ENCODE peak calls at places on chromosomes 1 and 21, in eight cellular contexts. One of them, this sample, is unnamed.

GRCh38 chr1:234262007-234262753 is 111.1 kb upstream of the COA6 start:
- DNase-seq in naive thymus-derived CD4-positive, alpha-beta T cell: no peak
- DNase-seq in adipocyte: no peak
- DNase-seq in tibial artery: no peak
- DNase-seq in neuronal stem cell: no peak
- DNase-seq in colonic mucosa: no peak
- DNase-seq in left ventricle myocardium inferior: no peak
- DNase-seq in cardiac muscle cell: no peak
- DNase-seq in this sample: no peak

GRCh38 chr1:214446772-214447556 is 104.4 kb downstream of the PTPN14 start:
- DNase-seq in naive thymus-derived CD4-positive, alpha-beta T cell: no peak
- DNase-seq in adipocyte: peak
- DNase-seq in tibial artery: no peak
- DNase-seq in neuronal stem cell: no peak
- DNase-seq in colonic mucosa: no peak
- DNase-seq in left ventricle myocardium inferior: no peak
- DNase-seq in cardiac muscle cell: no peak
- DNase-seq in this sample: no peak

GRCh38 chr1:61872206-61872605 is 129.9 kb downstream of the PATJ start:
- DNase-seq in naive thymus-derived CD4-positive, alpha-beta T cell: no peak
- DNase-seq in adipocyte: no peak
- DNase-seq in tibial artery: no peak
- DNase-seq in neuronal stem cell: no peak
- DNase-seq in colonic mucosa: no peak
- DNase-seq in left ventricle myocardium inferior: no peak
- DNase-seq in cardiac muscle cell: no peak
- DNase-seq in this sample: no peak

GRCh38 chr1:91687452-91687851 is 186.8 kb downstream of the CDC7 start:
- DNase-seq in naive thymus-derived CD4-positive, alpha-beta T cell: no peak
- DNase-seq in adipocyte: peak
- DNase-seq in tibial artery: no peak
- DNase-seq in neuronal stem cell: no peak
- DNase-seq in colonic mucosa: no peak
- DNase-seq in left ventricle myocardium inferior: no peak
- DNase-seq in cardiac muscle cell: no peak
- DNase-seq in this sample: peak

GRCh38 chr1:74505133-74505532 is 7.3 kb downstream of the LRRC53 start:
- DNase-seq in naive thymus-derived CD4-positive, alpha-beta T cell: no peak
- DNase-seq in adipocyte: no peak
- DNase-seq in tibial artery: no peak
- DNase-seq in neuronal stem cell: peak
- DNase-seq in colonic mucosa: no peak
- DNase-seq in left ventricle myocardium inferior: no peak
- DNase-seq in cardiac muscle cell: no peak
- DNase-seq in this sample: no peak

GRCh38 chr1:82343381-82343780 is 542.6 kb downstream of the ADGRL2 start:
- DNase-seq in naive thymus-derived CD4-positive, alpha-beta T cell: no peak
- DNase-seq in adipocyte: peak
- DNase-seq in tibial artery: no peak
- DNase-seq in neuronal stem cell: no peak
- DNase-seq in colonic mucosa: no peak
- DNase-seq in left ventricle myocardium inferior: no peak
- DNase-seq in cardiac muscle cell: no peak
- DNase-seq in this sample: no peak

GRCh38 chr1:94096797-94097549 is 24.0 kb downstream of the ABCA4 start:
- DNase-seq in naive thymus-derived CD4-positive, alpha-beta T cell: no peak
- DNase-seq in adipocyte: peak
- DNase-seq in tibial artery: no peak
- DNase-seq in neuronal stem cell: no peak
- DNase-seq in colonic mucosa: no peak
- DNase-seq in left ventricle myocardium inferior: peak
- DNase-seq in cardiac muscle cell: no peak
- DNase-seq in this sample: no peak

GRCh38 chr1:53470155-53470554 is 11.0 kb downstream of the DMRTB1 start:
- DNase-seq in naive thymus-derived CD4-positive, alpha-beta T cell: no peak
- DNase-seq in adipocyte: peak
- DNase-seq in tibial artery: peak
- DNase-seq in neuronal stem cell: peak
- DNase-seq in colonic mucosa: peak
- DNase-seq in left ventricle myocardium inferior: peak
- DNase-seq in cardiac muscle cell: peak
- DNase-seq in this sample: no peak

GRCh38 chr1:232470711-232471110 is 159.2 kb downstream of the SIPA1L2 start:
- DNase-seq in naive thymus-derived CD4-positive, alpha-beta T cell: no peak
- DNase-seq in adipocyte: no peak
- DNase-seq in tibial artery: no peak
- DNase-seq in neuronal stem cell: no peak
- DNase-seq in colonic mucosa: no peak
- DNase-seq in left ventricle myocardium inferior: no peak
- DNase-seq in cardiac muscle cell: no peak
- DNase-seq in this sample: no peak

GRCh38 chr1:221939598-221939997 is 197.7 kb upstream of the DUSP10 start:
- DNase-seq in naive thymus-derived CD4-positive, alpha-beta T cell: no peak
- DNase-seq in adipocyte: no peak
- DNase-seq in tibial artery: no peak
- DNase-seq in neuronal stem cell: no peak
- DNase-seq in colonic mucosa: no peak
- DNase-seq in left ventricle myocardium inferior: no peak
- DNase-seq in cardiac muscle cell: no peak
- DNase-seq in this sample: peak

GRCh38 chr1:95780836-95781235 is 546.8 kb downstream of the RWDD3 start:
- DNase-seq in naive thymus-derived CD4-positive, alpha-beta T cell: no peak
- DNase-seq in adipocyte: no peak
- DNase-seq in tibial artery: no peak
- DNase-seq in neuronal stem cell: peak
- DNase-seq in colonic mucosa: no peak
- DNase-seq in left ventricle myocardium inferior: no peak
- DNase-seq in cardiac muscle cell: no peak
- DNase-seq in this sample: no peak

DNA sequence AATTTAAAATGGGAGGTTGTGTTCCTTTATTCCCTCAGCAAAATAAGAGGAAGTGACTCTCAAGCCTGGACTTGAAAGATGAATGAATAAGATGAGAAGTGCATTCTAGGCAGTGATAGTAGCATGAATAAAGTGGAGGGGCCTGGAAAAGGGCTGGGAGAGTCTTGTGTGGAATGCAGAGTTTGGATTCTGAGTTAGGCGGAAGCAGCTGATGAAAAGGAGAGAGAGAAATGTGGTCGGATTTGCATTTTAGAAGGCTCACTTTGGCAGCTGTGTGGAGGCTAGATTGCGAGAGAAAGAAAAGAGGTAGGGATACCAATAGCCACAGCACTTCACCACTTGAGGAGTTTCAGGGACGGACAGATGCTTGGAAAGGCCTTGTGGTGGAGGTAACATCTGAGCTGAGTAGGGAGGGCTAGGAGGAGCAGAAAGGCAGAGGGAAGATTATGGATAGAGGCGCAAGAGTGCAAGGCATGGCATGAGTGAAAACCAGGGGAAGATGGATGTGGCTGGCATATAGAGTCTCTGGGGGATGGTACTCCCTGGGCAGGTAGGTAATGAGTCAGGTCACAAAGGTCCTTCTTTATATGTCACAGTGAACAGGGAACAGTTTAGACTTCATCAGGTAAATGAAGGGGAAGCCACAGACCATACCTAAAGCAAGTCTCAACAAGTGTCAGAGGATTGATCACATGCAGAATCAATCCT is 59.6 kb downstream of the ST3GAL3 start:
- DNase-seq in naive thymus-derived CD4-positive, alpha-beta T cell: no peak
- DNase-seq in adipocyte: no peak
- DNase-seq in tibial artery: no peak
- DNase-seq in neuronal stem cell: no peak
- DNase-seq in colonic mucosa: no peak
- DNase-seq in left ventricle myocardium inferior: no peak
- DNase-seq in cardiac muscle cell: peak
- DNase-seq in this sample: no peak
- H3K4me3 ChIP-seq in naive thymus-derived CD4-positive, alpha-beta T cell: no peak
- H3K4me3 ChIP-seq in adipocyte: no peak
- H3K4me3 ChIP-seq in tibial artery: no peak
- H3K4me3 ChIP-seq in neuronal stem cell: peak
- H3K4me3 ChIP-seq in colonic mucosa: no peak
- H3K4me3 ChIP-seq in left ventricle myocardium inferior: no peak
- H3K4me3 ChIP-seq in cardiac muscle cell: no peak
- H3K4me3 ChIP-seq in this sample: no peak

DNA sequence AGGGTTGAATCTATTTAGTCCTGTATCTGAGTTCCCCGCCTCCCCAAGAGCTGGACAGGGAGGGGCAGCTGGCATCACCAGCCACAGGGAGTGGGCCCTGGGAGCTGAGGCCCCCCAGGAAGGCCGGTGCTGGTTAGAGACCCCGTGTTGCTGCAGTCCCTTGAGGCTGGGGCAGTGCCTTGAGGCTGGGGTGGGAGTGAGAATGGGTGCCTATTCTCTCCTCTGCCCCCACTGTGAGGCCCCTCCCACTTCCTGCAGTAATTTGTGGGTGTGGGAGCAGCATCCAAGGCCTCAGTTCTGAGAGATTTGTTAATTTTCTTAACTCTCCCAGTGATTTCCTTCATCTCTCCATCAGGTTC is 2.5 kb upstream of the TRAPPC3 start:
- DNase-seq in naive thymus-derived CD4-positive, alpha-beta T cell: peak
- DNase-seq in adipocyte: peak
- DNase-seq in tibial artery: no peak
- DNase-seq in neuronal stem cell: no peak
- DNase-seq in colonic mucosa: peak
- DNase-seq in left ventricle myocardium inferior: no peak
- DNase-seq in cardiac muscle cell: no peak
- DNase-seq in this sample: no peak
- H3K4me3 ChIP-seq in naive thymus-derived CD4-positive, alpha-beta T cell: peak
- H3K4me3 ChIP-seq in adipocyte: peak
- H3K4me3 ChIP-seq in tibial artery: no peak
- H3K4me3 ChIP-seq in neuronal stem cell: no peak
- H3K4me3 ChIP-seq in colonic mucosa: no peak
- H3K4me3 ChIP-seq in left ventricle myocardium inferior: no peak
- H3K4me3 ChIP-seq in cardiac muscle cell: no peak
- H3K4me3 ChIP-seq in this sample: no peak

GRCh38 chr1:181061891-181062777 is 26.4 kb upstream of the IER5 start:
- DNase-seq in naive thymus-derived CD4-positive, alpha-beta T cell: no peak
- DNase-seq in adipocyte: no peak
- DNase-seq in tibial artery: no peak
- DNase-seq in neuronal stem cell: no peak
- DNase-seq in colonic mucosa: no peak
- DNase-seq in left ventricle myocardium inferior: peak
- DNase-seq in cardiac muscle cell: no peak
- DNase-seq in this sample: no peak
- H3K4me3 ChIP-seq in naive thymus-derived CD4-positive, alpha-beta T cell: peak
- H3K4me3 ChIP-seq in adipocyte: no peak
- H3K4me3 ChIP-seq in tibial artery: no peak
- H3K4me3 ChIP-seq in neuronal stem cell: no peak
- H3K4me3 ChIP-seq in colonic mucosa: no peak
- H3K4me3 ChIP-seq in left ventricle myocardium inferior: no peak
- H3K4me3 ChIP-seq in cardiac muscle cell: no peak
- H3K4me3 ChIP-seq in this sample: no peak

GRCh38 chr1:11284784-11285183 is 11.8 kb downstream of the UBIAD1 start:
- DNase-seq in naive thymus-derived CD4-positive, alpha-beta T cell: no peak
- DNase-seq in adipocyte: no peak
- DNase-seq in tibial artery: no peak
- DNase-seq in neuronal stem cell: no peak
- DNase-seq in colonic mucosa: no peak
- DNase-seq in left ventricle myocardium inferior: no peak
- DNase-seq in cardiac muscle cell: no peak
- DNase-seq in this sample: no peak

GRCh38 chr1:11283148-11283547 is 10.2 kb downstream of the UBIAD1 start:
- DNase-seq in naive thymus-derived CD4-positive, alpha-beta T cell: no peak
- DNase-seq in adipocyte: no peak
- DNase-seq in tibial artery: no peak
- DNase-seq in neuronal stem cell: no peak
- DNase-seq in colonic mucosa: no peak
- DNase-seq in left ventricle myocardium inferior: no peak
- DNase-seq in cardiac muscle cell: no peak
- DNase-seq in this sample: no peak

GRCh38 chr1:11286735-11287410 is 13.9 kb downstream of the UBIAD1 start:
- DNase-seq in naive thymus-derived CD4-positive, alpha-beta T cell: no peak
- DNase-seq in adipocyte: peak
- DNase-seq in tibial artery: no peak
- DNase-seq in neuronal stem cell: peak
- DNase-seq in colonic mucosa: no peak
- DNase-seq in left ventricle myocardium inferior: no peak
- DNase-seq in cardiac muscle cell: no peak
- DNase-seq in this sample: no peak

GRCh38 chr1:11289064-11289463 is 16.1 kb downstream of the UBIAD1 start:
- DNase-seq in naive thymus-derived CD4-positive, alpha-beta T cell: no peak
- DNase-seq in adipocyte: no peak
- DNase-seq in tibial artery: no peak
- DNase-seq in neuronal stem cell: no peak
- DNase-seq in colonic mucosa: no peak
- DNase-seq in left ventricle myocardium inferior: no peak
- DNase-seq in cardiac muscle cell: peak
- DNase-seq in this sample: no peak

GRCh38 chr1:11285883-11286734 is 13.1 kb downstream of the UBIAD1 start:
- DNase-seq in naive thymus-derived CD4-positive, alpha-beta T cell: no peak
- DNase-seq in adipocyte: peak
- DNase-seq in tibial artery: no peak
- DNase-seq in neuronal stem cell: no peak
- DNase-seq in colonic mucosa: no peak
- DNase-seq in left ventricle myocardium inferior: no peak
- DNase-seq in cardiac muscle cell: peak
- DNase-seq in this sample: no peak
- H3K4me3 ChIP-seq in naive thymus-derived CD4-positive, alpha-beta T cell: no peak
- H3K4me3 ChIP-seq in adipocyte: peak
- H3K4me3 ChIP-seq in tibial artery: no peak
- H3K4me3 ChIP-seq in neuronal stem cell: no peak
- H3K4me3 ChIP-seq in colonic mucosa: no peak
- H3K4me3 ChIP-seq in left ventricle myocardium inferior: no peak
- H3K4me3 ChIP-seq in cardiac muscle cell: no peak
- H3K4me3 ChIP-seq in this sample: no peak

DNA sequence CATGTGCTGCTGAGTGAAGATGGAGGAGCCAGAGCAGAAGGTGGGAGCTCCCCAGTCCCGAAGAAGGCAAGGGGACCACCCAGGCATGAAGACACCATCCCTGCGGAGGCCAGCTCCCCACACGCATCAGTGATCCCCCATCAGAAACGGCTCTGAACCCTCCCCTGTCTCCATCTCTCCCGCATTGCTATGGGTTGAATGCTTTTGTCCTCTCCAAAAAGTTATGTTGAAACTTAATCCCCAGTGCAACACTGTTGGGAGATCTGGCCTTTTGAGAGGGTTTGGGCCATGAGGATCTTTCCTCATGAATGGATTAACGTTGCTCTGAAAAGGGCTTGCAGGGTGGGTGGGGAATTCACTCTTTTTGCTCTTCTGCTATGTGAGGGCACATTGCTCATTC is 147.6 kb downstream of the AJAP1 start:
- DNase-seq in naive thymus-derived CD4-positive, alpha-beta T cell: no peak
- DNase-seq in adipocyte: no peak
- DNase-seq in tibial artery: no peak
- DNase-seq in neuronal stem cell: no peak
- DNase-seq in colonic mucosa: no peak
- DNase-seq in left ventricle myocardium inferior: no peak
- DNase-seq in cardiac muscle cell: no peak
- DNase-seq in this sample: no peak
- H3K4me3 ChIP-seq in naive thymus-derived CD4-positive, alpha-beta T cell: no peak
- H3K4me3 ChIP-seq in adipocyte: no peak
- H3K4me3 ChIP-seq in tibial artery: no peak
- H3K4me3 ChIP-seq in neuronal stem cell: no peak
- H3K4me3 ChIP-seq in colonic mucosa: no peak
- H3K4me3 ChIP-seq in left ventricle myocardium inferior: no peak
- H3K4me3 ChIP-seq in cardiac muscle cell: no peak
- H3K4me3 ChIP-seq in this sample: no peak

GRCh38 chr21:29501451-29501850 is 202.7 kb downstream of the BACH1 start:
- DNase-seq in naive thymus-derived CD4-positive, alpha-beta T cell: no peak
- DNase-seq in adipocyte: peak
- DNase-seq in tibial artery: no peak
- DNase-seq in neuronal stem cell: no peak
- DNase-seq in colonic mucosa: no peak
- DNase-seq in left ventricle myocardium inferior: no peak
- DNase-seq in cardiac muscle cell: no peak
- DNase-seq in this sample: no peak
- H3K4me3 ChIP-seq in naive thymus-derived CD4-positive, alpha-beta T cell: no peak
- H3K4me3 ChIP-seq in adipocyte: no peak
- H3K4me3 ChIP-seq in tibial artery: no peak
- H3K4me3 ChIP-seq in neuronal stem cell: no peak
- H3K4me3 ChIP-seq in colonic mucosa: no peak
- H3K4me3 ChIP-seq in left ventricle myocardium inferior: no peak
- H3K4me3 ChIP-seq in cardiac muscle cell: no peak
- H3K4me3 ChIP-seq in this sample: no peak